ENCODE peak calls at places on chromosome 17, in nine cellular contexts. V is activated CD4-positive, CD25-positive, alpha-beta regulatory T cell; P is NCI-H2081; I is HFF-Myc; T is mammary epithelial cell; R is nephron progenitor cell; F is activated T-cell treated with anti-CD3 and anti-CD28 coated beads for 4 hours; N is stimulated activated CD4-positive, alpha-beta T cell treated with anti-CD3 and anti-CD28 coated beads, Interleukin-4, amount 100 ng/mL, for 4 hours; Z is brain microvascular endothelial cell. E is an unnamed sample.
A peak's percentile ranks its signal among the peaks of the same experiment; 100 is the strongest.

GRCh38 chr17:72931635-72932034 is 160.9 kb downstream of the SLC39A11 start:
- DNase-seq in V (no peak), P (no peak), I (no peak), T (no peak), R (no peak), F (no peak), N (no peak), Z (no peak), E (no peak)

GRCh38 chr17:20120835-20121234 is 111.7 kb downstream of the SPECC1 start:
- DNase-seq in V (no peak), P (no peak), I (no peak), T (no peak), R (no peak), F (no peak), N (no peak), Z (no peak), E (no peak)

GRCh38 chr17:57445772-57446472 is 189.6 kb downstream of the MSI2 start:
- DNase-seq in V (no peak), P (no peak), I (no peak), T (no peak), R (no peak), F (no peak), N (no peak), Z (no peak), E (no peak)

GRCh38 chr17:12536021-12536420 is 129.7 kb upstream of the MYOCD start:
- DNase-seq in V (no peak), P (no peak), I (no peak), T (no peak), R (no peak), F (no peak), N (no peak), Z (no peak), E (no peak)

GRCh38 chr17:1368588-1368987 is 31.4 kb downstream of the YWHAE start:
- DNase-seq in V (no peak), P (no peak), I (no peak), T (no peak), R (no peak), F (no peak), N (no peak), Z (no peak), E (no peak)

GRCh38 chr17:75077072-75077489 is 10.7 kb upstream of the SLC16A5 start:
- DNase-seq in V (no peak), P (no peak), I (no peak), T (no peak), R (no peak), F (no peak), N (no peak), Z (no peak), E (no peak)

GRCh38 chr17:81398855-81399451 is 3.7 kb downstream of the BAHCC1 start:
- DNase-seq in V (no peak), P (no peak), I (no peak), T (no peak), R (peak; percentile 47), F (no peak), N (no peak), Z (no peak), E (no peak)

GRCh38 chr17:81419886-81420768 is 24.9 kb downstream of the BAHCC1 start:
- DNase-seq in V (no peak), P (no peak), I (no peak), T (no peak), R (no peak), F (no peak), N (no peak), Z (no peak), E (no peak)

GRCh38 chr17:81567191-81567590 is 15.0 kb upstream of the FAAP100 start:
- DNase-seq in V (no peak), P (no peak), I (no peak), T (no peak), R (no peak), F (no peak), N (no peak), Z (no peak), E (no peak)

GRCh38 chr17:46171939-46172338 is 21.3 kb downstream of the KANSL1 start:
- DNase-seq in V (no peak), P (no peak), I (no peak), T (no peak), R (no peak), F (no peak), N (no peak), Z (no peak), E (no peak)

GRCh38 chr17:48037036-48037881 is at the start of gene COPZ2:
- DNase-seq in V (peak; percentile 34), P (no peak), I (no peak), T (no peak), R (peak; percentile 68), F (peak; percentile 24), N (peak; percentile 50), Z (no peak), E (no peak)

E was measured in NCI-H187 treated with DMSO at 0.1 percent for 48 hours.